ENCODE peak calls at places on chromosomes 13 and 19, in nine cellular contexts. One of them, this sample, is unnamed.

GRCh38 chr19:6103217-6103644 is 7.1 kb downstream of the RFX2 start:
- DNase-seq in GM23248: peak
- DNase-seq in hepatocyte: no peak
- DNase-seq in MM.1S: no peak
- DNase-seq in neural progenitor cell: no peak
- DNase-seq in SK-N-SH: no peak
- DNase-seq in PC-3: peak
- DNase-seq in HCT116: no peak
- DNase-seq in GM23338: no peak
- DNase-seq in this sample: no peak

GRCh38 chr19:38674388-38675133 is 27.1 kb downstream of the ACTN4 start:
- DNase-seq in GM23248: peak
- DNase-seq in PC-3: no peak
- DNase-seq in neural progenitor cell: no peak
- DNase-seq in HCT116: no peak
- DNase-seq in SK-N-SH: no peak
- DNase-seq in MM.1S: no peak
- DNase-seq in hepatocyte: peak
- DNase-seq in GM23338: no peak
- DNase-seq in this sample: no peak

GRCh38 chr13:37701306-37701705 is 102.7 kb upstream of the POSTN start:
- DNase-seq in hepatocyte: no peak
- DNase-seq in GM23248: peak
- DNase-seq in GM23338: no peak
- DNase-seq in HCT116: no peak
- DNase-seq in neural progenitor cell: no peak
- DNase-seq in SK-N-SH: no peak
- DNase-seq in PC-3: no peak
- DNase-seq in MM.1S: no peak
- DNase-seq in this sample: no peak

GRCh38 chr13:92074658-92075057 is 676.2 kb downstream of the GPC5 start:
- DNase-seq in HCT116: no peak
- DNase-seq in PC-3: peak
- DNase-seq in GM23248: no peak
- DNase-seq in hepatocyte: peak
- DNase-seq in GM23338: peak
- DNase-seq in neural progenitor cell: peak
- DNase-seq in SK-N-SH: peak
- DNase-seq in MM.1S: peak
- DNase-seq in this sample: peak

GRCh38 chr13:84645196-84646071 is 763.2 kb upstream of the SLITRK1 start:
- DNase-seq in neural progenitor cell: no peak
- DNase-seq in hepatocyte: no peak
- DNase-seq in SK-N-SH: no peak
- DNase-seq in GM23248: peak
- DNase-seq in HCT116: no peak
- DNase-seq in GM23338: no peak
- DNase-seq in PC-3: no peak
- DNase-seq in MM.1S: no peak
- DNase-seq in this sample: no peak

GRCh38 chr19:18194208-18194530 is 1.2 kb downstream of the MPV17L2 start:
- DNase-seq in neural progenitor cell: no peak
- DNase-seq in GM23338: no peak
- DNase-seq in MM.1S: no peak
- DNase-seq in HCT116: no peak
- DNase-seq in GM23248: peak
- DNase-seq in PC-3: no peak
- DNase-seq in hepatocyte: no peak
- DNase-seq in SK-N-SH: no peak
- DNase-seq in this sample: no peak

GRCh38 chr19:19741184-19741583 is 8.3 kb upstream of the ZNF14 start:
- DNase-seq in MM.1S: no peak
- DNase-seq in neural progenitor cell: no peak
- DNase-seq in HCT116: no peak
- DNase-seq in hepatocyte: no peak
- DNase-seq in PC-3: no peak
- DNase-seq in SK-N-SH: no peak
- DNase-seq in GM23338: no peak
- DNase-seq in GM23248: no peak
- DNase-seq in this sample: peak

GRCh38 chr19:46609511-46610412 is 8.6 kb downstream of the CALM3 start:
- DNase-seq in GM23338: no peak
- DNase-seq in MM.1S: no peak
- DNase-seq in hepatocyte: no peak
- DNase-seq in HCT116: no peak
- DNase-seq in SK-N-SH: peak
- DNase-seq in PC-3: no peak
- DNase-seq in neural progenitor cell: no peak
- DNase-seq in GM23248: no peak
- DNase-seq in this sample: no peak

GRCh38 chr19:19404879-19405860 is at the start of gene GATAD2A:
- DNase-seq in MM.1S: peak
- DNase-seq in GM23248: peak
- DNase-seq in hepatocyte: peak
- DNase-seq in SK-N-SH: peak
- DNase-seq in PC-3: peak
- DNase-seq in neural progenitor cell: peak
- DNase-seq in HCT116: peak
- DNase-seq in GM23338: peak
- DNase-seq in this sample: peak

GRCh38 chr13:78604782-78605611 is 1.6 kb upstream of the POU4F1 start:
- DNase-seq in HCT116: no peak
- DNase-seq in GM23338: peak
- DNase-seq in neural progenitor cell: peak
- DNase-seq in PC-3: no peak
- DNase-seq in SK-N-SH: peak
- DNase-seq in MM.1S: no peak
- DNase-seq in hepatocyte: no peak
- DNase-seq in GM23248: peak
- DNase-seq in this sample: peak

GRCh38 chr13:20159646-20160345 is 1.1 kb downstream of the GJA3 start:
- DNase-seq in hepatocyte: no peak
- DNase-seq in MM.1S: no peak
- DNase-seq in HCT116: no peak
- DNase-seq in GM23338: no peak
- DNase-seq in neural progenitor cell: peak
- DNase-seq in SK-N-SH: no peak
- DNase-seq in PC-3: peak
- DNase-seq in GM23248: peak
- DNase-seq in this sample: no peak

GRCh38 chr13:20161275-20161950 is 561 bp upstream of the GJA3 start:
- DNase-seq in SK-N-SH: peak
- DNase-seq in GM23338: peak
- DNase-seq in PC-3: no peak
- DNase-seq in HCT116: no peak
- DNase-seq in neural progenitor cell: peak
- DNase-seq in GM23248: peak
- DNase-seq in hepatocyte: peak
- DNase-seq in MM.1S: no peak
- DNase-seq in this sample: peak

GRCh38 chr13:20161951-20162300 is 1.1 kb upstream of the GJA3 start:
- DNase-seq in neural progenitor cell: peak
- DNase-seq in HCT116: no peak
- DNase-seq in PC-3: no peak
- DNase-seq in hepatocyte: no peak
- DNase-seq in GM23248: no peak
- DNase-seq in GM23338: no peak
- DNase-seq in MM.1S: no peak
- DNase-seq in SK-N-SH: no peak
- DNase-seq in this sample: no peak

GRCh38 chr13:20157387-20157786 is 3.5 kb downstream of the GJA3 start:
- DNase-seq in hepatocyte: no peak
- DNase-seq in PC-3: no peak
- DNase-seq in HCT116: no peak
- DNase-seq in GM23248: peak
- DNase-seq in neural progenitor cell: no peak
- DNase-seq in MM.1S: no peak
- DNase-seq in GM23338: no peak
- DNase-seq in SK-N-SH: no peak
- DNase-seq in this sample: no peak

DNA sequence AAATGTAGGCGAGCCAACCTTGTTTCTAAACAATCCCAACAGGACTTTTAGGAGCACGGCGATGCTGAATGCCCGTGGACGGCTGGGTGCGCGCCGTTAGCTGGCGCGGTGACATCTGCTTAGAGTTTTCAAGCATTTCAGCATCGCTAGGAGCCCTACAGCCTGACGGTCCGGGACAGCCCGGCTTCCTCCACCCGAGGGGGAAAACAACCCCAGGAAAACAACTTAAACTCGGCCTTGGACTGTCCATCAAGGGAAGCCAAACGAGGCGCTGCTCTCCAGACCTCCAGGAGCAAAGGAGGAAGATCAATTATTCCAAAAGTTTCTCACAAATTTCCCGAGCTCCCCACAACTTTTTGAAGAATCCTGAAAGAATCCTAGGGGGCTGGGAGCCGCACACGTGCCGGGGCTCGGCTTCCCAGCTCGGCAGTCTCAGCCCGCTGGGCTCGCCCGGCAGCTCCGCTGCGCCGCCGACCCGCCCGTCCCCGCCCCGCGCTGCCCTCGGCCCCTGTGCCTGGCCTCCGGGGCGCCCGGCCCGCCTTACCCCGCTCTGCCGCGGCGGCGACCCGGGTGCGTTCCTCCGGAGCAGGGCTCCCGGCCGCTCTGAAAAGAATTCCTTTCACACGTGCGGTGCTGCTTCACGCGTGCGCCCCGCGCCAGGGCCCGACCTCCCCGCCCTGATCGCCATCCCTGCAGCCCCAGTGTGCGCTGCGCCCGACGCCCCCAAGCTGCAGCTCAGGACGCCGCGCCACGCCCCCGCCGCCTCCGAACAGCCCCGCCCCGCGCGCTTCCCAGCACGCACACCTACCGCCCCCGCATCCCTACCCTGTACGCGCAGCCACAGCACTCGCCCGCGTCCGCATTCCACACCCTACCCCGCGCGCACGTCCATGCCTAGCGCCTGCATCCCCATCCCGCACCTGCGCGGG is at the start of gene GJA3:
- DNase-seq in GM23248: peak
- DNase-seq in GM23338: peak
- DNase-seq in MM.1S: no peak
- DNase-seq in hepatocyte: peak
- DNase-seq in HCT116: no peak
- DNase-seq in neural progenitor cell: peak
- DNase-seq in SK-N-SH: peak
- DNase-seq in PC-3: peak
- DNase-seq in this sample: no peak
- TF ChIP-seq EZH2phosphoT487 in GM23248: no peak
- TF ChIP-seq EZH2phosphoT487 in GM23338: peak
- TF ChIP-seq EZH2phosphoT487 in MM.1S: no peak
- TF ChIP-seq EZH2phosphoT487 in hepatocyte: peak
- TF ChIP-seq EZH2phosphoT487 in HCT116: no peak
- TF ChIP-seq EZH2phosphoT487 in neural progenitor cell: no peak
- TF ChIP-seq EZH2phosphoT487 in SK-N-SH: no peak
- TF ChIP-seq EZH2phosphoT487 in PC-3: no peak
- TF ChIP-seq EZH2phosphoT487 in this sample: no peak

DNA sequence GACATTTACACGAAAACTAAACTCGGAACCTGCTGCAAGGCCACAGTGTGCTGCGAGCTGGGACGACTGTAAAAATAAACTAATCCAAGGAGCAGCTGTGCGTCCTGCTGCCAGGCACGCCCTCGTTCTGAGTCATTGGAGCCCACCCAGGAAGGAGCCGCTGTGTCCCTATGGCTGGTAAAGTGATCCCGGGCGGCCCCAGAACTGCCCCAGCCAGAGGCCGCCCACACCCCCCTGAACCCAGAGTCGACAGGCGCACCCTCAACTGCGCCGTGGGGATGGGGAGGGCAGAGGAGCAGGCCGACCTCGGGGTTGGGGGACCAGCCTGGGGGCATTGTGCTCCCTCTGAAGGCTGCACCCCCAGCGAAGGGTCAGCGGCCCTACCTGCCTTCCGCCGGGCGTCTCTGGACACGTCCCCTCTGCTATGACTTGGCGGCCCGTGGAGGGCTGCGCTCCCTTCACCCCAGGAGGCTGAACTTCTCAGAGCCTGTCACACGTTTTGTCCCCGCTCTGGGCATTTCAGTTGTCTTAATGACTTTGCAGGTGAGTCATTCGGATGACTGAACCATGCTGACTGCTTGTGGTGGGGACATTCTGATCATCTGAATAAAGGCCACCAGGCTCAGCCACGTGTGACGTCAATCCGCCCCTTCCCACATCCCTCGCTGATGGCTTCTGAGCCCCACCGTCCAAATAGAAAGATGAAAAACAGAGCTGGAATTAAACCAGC is 42.7 kb downstream of the ADPRHL1 start:
- DNase-seq in neural progenitor cell: no peak
- DNase-seq in HCT116: peak
- DNase-seq in GM23248: peak
- DNase-seq in GM23338: no peak
- DNase-seq in SK-N-SH: no peak
- DNase-seq in PC-3: peak
- DNase-seq in hepatocyte: no peak
- DNase-seq in MM.1S: no peak
- DNase-seq in this sample: no peak
- TF ChIP-seq EZH2phosphoT487 in neural progenitor cell: no peak
- TF ChIP-seq EZH2phosphoT487 in HCT116: no peak
- TF ChIP-seq EZH2phosphoT487 in GM23248: peak
- TF ChIP-seq EZH2phosphoT487 in GM23338: no peak
- TF ChIP-seq EZH2phosphoT487 in SK-N-SH: no peak
- TF ChIP-seq EZH2phosphoT487 in PC-3: peak
- TF ChIP-seq EZH2phosphoT487 in hepatocyte: no peak
- TF ChIP-seq EZH2phosphoT487 in MM.1S: no peak
- TF ChIP-seq EZH2phosphoT487 in this sample: no peak

GRCh38 chr19:1707240-1707639 is 46.1 kb upstream of the ONECUT3 start:
- DNase-seq in MM.1S: no peak
- DNase-seq in hepatocyte: no peak
- DNase-seq in GM23338: no peak
- DNase-seq in SK-N-SH: no peak
- DNase-seq in HCT116: no peak
- DNase-seq in PC-3: no peak
- DNase-seq in neural progenitor cell: no peak
- DNase-seq in GM23248: no peak
- DNase-seq in this sample: no peak
- TF ChIP-seq EZH2phosphoT487 in MM.1S: no peak
- TF ChIP-seq EZH2phosphoT487 in hepatocyte: no peak
- TF ChIP-seq EZH2phosphoT487 in GM23338: no peak
- TF ChIP-seq EZH2phosphoT487 in SK-N-SH: no peak
- TF ChIP-seq EZH2phosphoT487 in HCT116: no peak
- TF ChIP-seq EZH2phosphoT487 in PC-3: no peak
- TF ChIP-seq EZH2phosphoT487 in neural progenitor cell: no peak
- TF ChIP-seq EZH2phosphoT487 in GM23248: no peak
- TF ChIP-seq EZH2phosphoT487 in this sample: no peak

GRCh38 chr13:44259045-44260042 is 114.3 kb upstream of the SERP2 start:
- DNase-seq in GM23248: peak
- DNase-seq in MM.1S: no peak
- DNase-seq in neural progenitor cell: no peak
- DNase-seq in HCT116: no peak
- DNase-seq in GM23338: no peak
- DNase-seq in hepatocyte: peak
- DNase-seq in PC-3: peak
- DNase-seq in SK-N-SH: peak
- DNase-seq in this sample: peak
- TF ChIP-seq EZH2phosphoT487 in GM23248: no peak
- TF ChIP-seq EZH2phosphoT487 in MM.1S: no peak
- TF ChIP-seq EZH2phosphoT487 in neural progenitor cell: no peak
- TF ChIP-seq EZH2phosphoT487 in HCT116: no peak
- TF ChIP-seq EZH2phosphoT487 in GM23338: no peak
- TF ChIP-seq EZH2phosphoT487 in hepatocyte: no peak
- TF ChIP-seq EZH2phosphoT487 in PC-3: no peak
- TF ChIP-seq EZH2phosphoT487 in SK-N-SH: no peak
- TF ChIP-seq EZH2phosphoT487 in this sample: no peak

GRCh38 chr19:45117167-45117594 is 24.2 kb downstream of the PPP1R37 start:
- DNase-seq in hepatocyte: peak
- DNase-seq in MM.1S: peak
- DNase-seq in GM23338: no peak
- DNase-seq in neural progenitor cell: peak
- DNase-seq in HCT116: no peak
- DNase-seq in PC-3: no peak
- DNase-seq in SK-N-SH: no peak
- DNase-seq in GM23248: peak
- DNase-seq in this sample: peak
- TF ChIP-seq EZH2phosphoT487 in hepatocyte: no peak
- TF ChIP-seq EZH2phosphoT487 in MM.1S: no peak
- TF ChIP-seq EZH2phosphoT487 in GM23338: no peak
- TF ChIP-seq EZH2phosphoT487 in neural progenitor cell: no peak
- TF ChIP-seq EZH2phosphoT487 in HCT116: no peak
- TF ChIP-seq EZH2phosphoT487 in PC-3: no peak
- TF ChIP-seq EZH2phosphoT487 in SK-N-SH: no peak
- TF ChIP-seq EZH2phosphoT487 in GM23248: no peak
- TF ChIP-seq EZH2phosphoT487 in this sample: no peak